ENCODE peak calls at places on chromosomes 3 and 15, in ten cellular contexts. L is PC-3, A is heart right ventricle, S is heart left ventricle, M is endothelial cell, O is B cell, K is A549, N is cardiac fibroblast, J is suprapubic skin, P is fibroblast of pulmonary artery. C is an unnamed sample.

GRCh38 chr3:157147099-157147803 is 12.7 kb downstream of the CCNL1 start:
- DNase-seq in P (no peak), J (no peak), L (no peak), O (no peak), S (no peak), A (no peak), M (no peak), N (no peak), K (no peak), C (no peak)

GRCh38 chr15:38554354-38554753 is 10.3 kb downstream of the RASGRP1 start:
- DNase-seq in J (no peak), N (peak; percentile 28), P (peak; percentile 37), L (no peak), M (no peak), A (no peak), O (no peak), K (no peak), S (no peak), C (peak; percentile 52)

GRCh38 chr3:98786364-98786930 is 23.3 kb downstream of the ST3GAL6 start:
- DNase-seq in N (peak; percentile 66), A (no peak), K (no peak), M (no peak), P (peak; percentile 59), J (no peak), O (no peak), L (no peak), S (no peak), C (no peak)

GRCh38 chr3:149473991-149474819 is at the start of gene TM4SF4:
- DNase-seq in J (no peak), M (no peak), L (no peak), N (no peak), O (no peak), P (no peak), K (peak; percentile 69), A (no peak), S (no peak), C (no peak)

GRCh38 chr15:81296673-81297072 is 27.3 kb downstream of the STARD5 start:
- DNase-seq in M (peak; percentile 16), N (no peak), L (no peak), J (peak; percentile 58), P (no peak), S (peak; percentile 53), K (no peak), A (peak; percentile 44), O (peak; percentile 49), C (peak; percentile 67)

GRCh38 chr3:189936210-189936609 is 184.5 kb downstream of the P3H2 start:
- DNase-seq in S (no peak), J (no peak), K (no peak), O (no peak), N (peak; percentile 69), A (no peak), L (peak; percentile 52), P (no peak), M (no peak), C (no peak)

GRCh38 chr15:57507111-57507510 is 84.6 kb upstream of the MYZAP start:
- DNase-seq in L (no peak), A (no peak), N (no peak), S (no peak), O (no peak), P (no peak), M (no peak), J (no peak), K (no peak), C (no peak)

GRCh38 chr15:73264881-73265280 is 103.9 kb downstream of the HCN4 start:
- DNase-seq in N (no peak), J (no peak), S (no peak), P (no peak), K (no peak), A (no peak), O (no peak), M (no peak), L (no peak), C (no peak)

GRCh38 chr3:13715167-13715954 is 164.5 kb downstream of the WNT7A start:
- DNase-seq in P (no peak), A (no peak), L (no peak), S (peak; percentile 8), K (no peak), N (no peak), O (peak; percentile 2), J (peak; percentile 26), M (no peak), C (peak; percentile 3)

GRCh38 chr15:68051109-68051508 is 3.0 kb upstream of the PIAS1 start:
- DNase-seq in S (no peak), N (no peak), L (no peak), O (no peak), J (no peak), A (no peak), P (no peak), K (peak; percentile 47), M (no peak), C (no peak)

GRCh38 chr3:119834754-119835365 is 53.0 kb downstream of the NR1I2 start:
- DNase-seq in M (no peak), A (no peak), J (no peak), K (no peak), L (no peak), P (no peak), O (no peak), S (no peak), N (no peak), C (no peak)

GRCh38 chr3:108183971-108184370 is 38.3 kb downstream of the IFT57 start:
- DNase-seq in S (no peak), L (no peak), P (no peak), A (no peak), N (no peak), O (no peak), K (no peak), J (no peak), M (no peak), C (no peak)

GRCh38 chr15:29805043-29805707 is 17.1 kb downstream of the TJP1 start:
- DNase-seq in N (peak; percentile 85), P (peak; percentile 91), A (no peak), J (no peak), M (no peak), O (no peak), S (no peak), L (peak; percentile 64), K (peak; percentile 29), C (no peak)

GRCh38 chr15:38176155-38176554 is 76.5 kb upstream of the SPRED1 start:
- DNase-seq in O (no peak), K (no peak), A (no peak), M (no peak), S (no peak), P (peak; percentile 77), L (peak; percentile 73), N (peak; percentile 77), J (no peak), C (peak; percentile 18)

GRCh38 chr3:66468016-66468735 is 32.6 kb downstream of the LRIG1 start:
- DNase-seq in S (no peak), J (no peak), L (no peak), N (peak; percentile 65), K (no peak), M (no peak), O (no peak), A (no peak), P (peak; percentile 47), C (no peak)

GRCh38 chr15:82870727-82871576 is 61.5 kb downstream of the WHAMM start:
- DNase-seq in L (no peak), K (no peak), S (no peak), N (no peak), J (peak; percentile 5), P (no peak), O (no peak), A (no peak), M (no peak), C (no peak)

GRCh38 chr3:184727357-184728060 is 15.6 kb upstream of the MAGEF1 start:
- DNase-seq in M (peak; percentile 66), K (peak; percentile 68), P (peak; percentile 77), J (peak; percentile 75), A (no peak), L (peak; percentile 78), O (peak; percentile 62), N (peak; percentile 75), S (peak; percentile 62), C (peak; percentile 74)

DNA sequence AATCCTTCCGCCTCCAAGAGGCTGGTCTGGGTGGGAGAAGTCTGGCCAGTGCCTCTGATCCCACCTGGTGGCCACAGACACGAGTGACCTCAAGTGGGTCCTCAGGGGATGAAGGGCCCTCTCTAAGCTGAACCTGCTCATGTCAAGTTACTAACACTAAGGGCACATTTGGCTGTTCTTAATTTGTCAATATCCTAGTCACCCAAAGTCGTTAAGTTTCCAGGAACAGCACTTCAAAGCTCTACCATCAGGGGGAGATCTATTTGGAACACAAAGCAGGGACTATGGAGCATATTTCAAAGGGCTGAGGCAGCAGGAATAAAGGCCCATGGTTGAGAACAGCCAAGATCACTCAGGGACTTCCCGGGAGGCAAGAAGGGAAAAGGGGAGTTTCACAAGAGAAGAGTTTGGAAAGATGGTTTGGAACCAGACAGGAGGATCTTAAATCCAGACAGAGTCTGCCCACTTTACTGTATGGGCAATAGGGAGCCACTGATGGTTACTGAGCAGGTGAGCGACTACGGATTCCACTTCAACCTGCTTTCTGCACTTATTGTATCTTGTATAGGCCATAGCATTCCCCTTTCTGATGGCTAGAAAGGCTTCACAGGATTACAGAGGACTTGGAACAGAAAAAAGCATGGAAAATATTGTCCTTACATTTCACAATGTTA is 13.7 kb downstream of the OXTR start:
- DNase-seq in N (peak; percentile 41), K (peak; percentile 37), J (no peak), A (no peak), L (peak; percentile 37), S (no peak), O (no peak), M (no peak), P (no peak), C (no peak)
- TF ChIP-seq CTCF in N (peak; percentile 46), K (peak; percentile 30), J (no peak), A (peak; percentile 13), L (peak; percentile 67), S (no peak), O (no peak), M (peak; percentile 50), P (peak; percentile 48), C (no peak)

GRCh38 chr3:180633722-180634121 is 31.8 kb downstream of the TTC14 start:
- DNase-seq in N (no peak), A (no peak), O (no peak), S (no peak), K (no peak), J (no peak), P (no peak), M (peak; percentile 7), L (no peak), C (no peak)
- TF ChIP-seq CTCF in N (no peak), A (no peak), O (no peak), S (no peak), K (no peak), J (no peak), P (no peak), M (no peak), L (no peak), C (no peak)

GRCh38 chr3:153704115-153704514 is 417.1 kb upstream of the ARHGEF26 start:
- DNase-seq in P (no peak), K (no peak), O (no peak), S (no peak), J (no peak), A (no peak), M (no peak), L (peak; percentile 61), N (no peak), C (no peak)
- TF ChIP-seq CTCF in P (no peak), K (no peak), O (no peak), S (no peak), J (no peak), A (no peak), M (no peak), L (peak; percentile 51), N (no peak), C (no peak)

DNA sequence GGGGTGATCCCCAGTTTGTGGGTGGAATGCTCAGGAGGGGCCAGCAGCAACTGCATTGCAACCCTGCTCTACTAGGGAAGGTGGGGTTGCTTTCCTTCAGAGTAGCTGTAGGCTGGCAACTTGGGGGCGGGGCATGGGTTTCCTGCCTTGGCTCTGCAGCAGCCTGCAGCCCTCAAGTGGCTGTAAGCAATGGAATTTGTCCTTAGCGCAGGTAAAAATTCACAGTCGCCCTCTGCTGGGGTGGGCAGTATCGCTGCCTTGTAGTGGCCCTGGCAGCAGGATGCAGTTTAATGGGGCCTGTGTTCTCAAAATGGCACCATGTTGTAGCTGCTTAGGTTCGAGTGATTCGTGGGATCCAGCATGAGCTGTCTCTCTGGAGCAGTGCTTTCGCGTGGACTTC is 29.8 kb downstream of the STT3B start:
- DNase-seq in P (no peak), A (peak; percentile 17), N (no peak), K (no peak), M (peak; percentile 16), J (no peak), S (no peak), O (no peak), L (no peak), C (no peak)
- TF ChIP-seq CTCF in P (no peak), A (no peak), N (no peak), K (no peak), M (peak; percentile 20), J (no peak), S (no peak), O (no peak), L (peak; percentile 20), C (no peak)